ENCODE peak calls at places on chromosomes 7 and 10, in five cellular contexts. B is ovary, X is heart right ventricle, A is choroid plexus epithelial cell, M is SK-N-MC. J is an unnamed sample.

GRCh38 chr10:80100861-80101695 is 22.6 kb downstream of the TMEM254 start:
- DNase-seq in B (no peak), X (no peak), A (no peak), M (no peak), J (no peak)

GRCh38 chr10:103476046-103476768 is 2.8 kb downstream of the CALHM3 start:
- DNase-seq in B (no peak), X (no peak), A (peak), M (no peak), J (no peak)

GRCh38 chr7:98991141-98991540 is 112.8 kb downstream of the TRRAP start:
- DNase-seq in B (no peak), X (no peak), A (no peak), M (no peak), J (no peak)

GRCh38 chr10:122461729-122462532 is 578 bp downstream of the HTRA1 start:
- DNase-seq in B (peak), X (peak), A (peak), M (no peak), J (no peak)

GRCh38 chr7:6028563-6028962 is 2.6 kb upstream of the ANKRD61 start:
- DNase-seq in B (no peak), X (no peak), A (no peak), M (no peak), J (no peak)

GRCh38 chr7:140640727-140641531 is at the start of gene DENND2A:
- DNase-seq in B (peak), X (peak), A (peak), M (no peak), J (peak)

GRCh38 chr7:139855498-139856270 is 26.6 kb downstream of the TBXAS1 start:
- DNase-seq in B (no peak), X (no peak), A (peak), M (no peak), J (no peak)

GRCh38 chr10:91694170-91694794 is 61.4 kb upstream of the PPP1R3C start:
- DNase-seq in B (no peak), X (no peak), A (peak), M (no peak), J (no peak)

GRCh38 chr7:158325530-158326381 is 261.9 kb downstream of the PTPRN2 start:
- DNase-seq in B (no peak), X (no peak), A (peak), M (no peak), J (no peak)

GRCh38 chr7:37083311-37084096 is 359.2 kb upstream of the AOAH start:
- DNase-seq in B (peak), X (peak), A (peak), M (no peak), J (no peak)

GRCh38 chr7:95534796-95535195 is 49.1 kb downstream of the ASB4 start:
- DNase-seq in B (no peak), X (no peak), A (no peak), M (no peak), J (no peak)

GRCh38 chr10:130930821-130931220 is 380.7 kb downstream of the TCERG1L start:
- DNase-seq in B (no peak), X (no peak), A (no peak), M (no peak), J (no peak)

GRCh38 chr10:35089641-35090161 is 440 bp downstream of the CUL2 start:
- DNase-seq in B (peak), X (no peak), A (peak), M (no peak), J (no peak)

GRCh38 chr10:59623823-59624535 is 85.7 kb downstream of the SLC16A9 start:
- DNase-seq in B (peak), X (no peak), A (no peak), M (no peak), J (no peak)

GRCh38 chr10:43186150-43186549 is 47.9 kb downstream of the CSGALNACT2 start:
- DNase-seq in B (no peak), X (no peak), A (peak), M (no peak), J (no peak)

GRCh38 chr10:86139066-86139657 is 227.4 kb downstream of the GRID1 start:
- DNase-seq in B (no peak), X (no peak), A (peak), M (no peak), J (no peak)

GRCh38 chr7:98996162-98996552 is 117.8 kb downstream of the TRRAP start:
- DNase-seq in B (no peak), X (no peak), A (no peak), M (no peak), J (no peak)

GRCh38 chr10:73332379-73332778 is 26.3 kb downstream of the CFAP70 start:
- DNase-seq in B (no peak), X (no peak), A (no peak), M (no peak), J (no peak)

GRCh38 chr7:17239683-17240521 is 58.5 kb upstream of the AHR start:
- DNase-seq in B (no peak), X (no peak), A (peak), M (no peak), J (no peak)

GRCh38 chr7:36115448-36116321 is 37.4 kb upstream of the EEPD1 start:
- DNase-seq in B (peak), X (peak), A (peak), M (no peak), J (peak)

GRCh38 chr7:131011976-131012375 is 278.0 kb upstream of the KLF14 start:
- DNase-seq in B (peak), X (no peak), A (peak), M (peak), J (peak)

GRCh38 chr10:1120761-1121160 is 64.6 kb downstream of the WDR37 start:
- DNase-seq in B (no peak), X (no peak), A (no peak), M (no peak), J (peak)

GRCh38 chr10:122362621-122363020 is 11.9 kb upstream of the PLEKHA1 start:
- DNase-seq in B (no peak), X (no peak), A (peak), M (no peak), J (no peak)

GRCh38 chr7:99252166-99252895 is 20.3 kb upstream of the MYH16 start:
- DNase-seq in B (no peak), X (no peak), A (no peak), M (no peak), J (no peak)

GRCh38 chr7:22856437-22856836 is 33.8 kb upstream of the TOMM7 start:
- DNase-seq in B (no peak), X (no peak), A (no peak), M (no peak), J (no peak)

GRCh38 chr7:127976056-127976455 is 55.2 kb downstream of the LRRC4 start:
- DNase-seq in B (no peak), X (no peak), A (peak), M (no peak), J (no peak)

GRCh38 chr7:90677742-90678439 is 81.8 kb downstream of the CDK14 start:
- DNase-seq in B (no peak), X (no peak), A (no peak), M (no peak), J (no peak)

GRCh38 chr7:48154792-48155413 is 16.4 kb upstream of the ABCA13 start:
- DNase-seq in B (no peak), X (no peak), A (peak), M (no peak), J (peak)

GRCh38 chr7:9189683-9190082 is 756.3 kb downstream of the NXPH1 start:
- DNase-seq in B (no peak), X (no peak), A (no peak), M (no peak), J (no peak)

DNA sequence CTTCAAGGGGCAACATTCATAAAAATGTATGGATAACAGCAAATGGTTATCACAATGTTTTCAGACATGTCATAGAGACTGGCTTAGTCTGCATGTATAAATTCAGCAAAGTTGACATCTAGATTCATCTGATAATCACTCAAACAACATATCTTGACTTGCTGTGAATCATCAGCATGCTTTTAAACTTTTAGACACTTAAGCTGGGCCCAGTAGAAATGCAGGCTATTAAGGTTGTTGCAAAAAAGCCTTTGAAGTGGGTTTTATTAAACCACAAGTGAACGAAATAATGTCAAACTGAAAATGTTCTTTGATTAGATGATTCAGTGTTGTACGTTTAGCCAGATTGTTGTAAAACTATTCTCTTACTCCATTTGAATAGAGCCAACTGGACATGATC is 759.6 kb downstream of the NXPH1 start:
- DNase-seq in B (no peak), X (no peak), A (peak), M (no peak), J (no peak)
- H3K4me3 ChIP-seq in B (no peak), X (no peak), A (no peak), M (no peak), J (no peak)

DNA sequence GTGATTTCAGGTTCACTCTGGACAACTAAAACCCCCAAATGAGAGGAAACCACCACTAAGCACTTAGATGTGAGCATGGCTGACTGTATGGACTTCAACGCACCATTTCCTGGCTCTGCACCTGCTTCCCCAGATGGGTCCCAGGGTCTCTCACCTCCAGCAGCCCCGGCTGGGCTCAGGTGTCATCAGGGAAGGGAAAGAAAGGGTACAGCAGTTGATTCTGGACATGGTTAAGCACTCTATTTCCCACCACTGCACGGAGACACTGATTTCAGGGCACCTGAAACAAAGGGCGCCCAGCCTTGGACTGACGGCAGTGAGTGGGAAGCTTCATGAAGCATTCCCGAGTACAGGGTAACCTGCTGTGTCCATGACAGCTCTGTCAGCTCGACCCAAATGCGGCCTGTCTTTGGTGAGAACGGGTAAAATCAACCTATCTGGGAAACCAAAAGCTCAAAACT is 19.0 kb downstream of the FAM53B start:
- DNase-seq in B (peak), X (no peak), A (no peak), M (no peak), J (no peak)
- H3K4me3 ChIP-seq in B (no peak), X (no peak), A (no peak), M (no peak), J (no peak)

GRCh38 chr10:71848325-71849277 is 2.5 kb downstream of the PSAP start:
- DNase-seq in B (no peak), X (no peak), A (no peak), M (no peak), J (peak)
- H3K4me3 ChIP-seq in B (no peak), X (no peak), A (peak), M (no peak), J (no peak)

GRCh38 chr10:21048086-21048485 is 151.0 kb upstream of the NEBL start:
- DNase-seq in B (no peak), X (no peak), A (peak), M (no peak), J (peak)
- H3K4me3 ChIP-seq in B (no peak), X (no peak), A (no peak), M (no peak), J (no peak)

GRCh38 chr10:62057872-62058271 is 156.4 kb downstream of the ARID5B start:
- DNase-seq in B (no peak), X (no peak), A (no peak), M (no peak), J (no peak)
- H3K4me3 ChIP-seq in B (peak), X (no peak), A (no peak), M (peak), J (no peak)